ENCODE peak calls at places on chromosome 1, in six cellular contexts. One of them, this sample, is unnamed.

GRCh38 chr1:226596531-226597165 is 48.1 kb downstream of the STUM start:
- DNase-seq in nucleus accumbens: no peak
- DNase-seq in dermis blood vessel endothelial cell: no peak
- DNase-seq in EL: no peak
- DNase-seq in NCI-H1417 treated with DMSO at 0.1 percent for 48 hours: no peak
- DNase-seq in mucosa of descending colon: no peak
- DNase-seq in this sample: no peak

GRCh38 chr1:206682111-206682510 is 2.6 kb upstream of the MAPKAPK2 start:
- DNase-seq in mucosa of descending colon: no peak
- DNase-seq in dermis blood vessel endothelial cell: no peak
- DNase-seq in EL: no peak
- DNase-seq in nucleus accumbens: no peak
- DNase-seq in NCI-H1417 treated with DMSO at 0.1 percent for 48 hours: no peak
- DNase-seq in this sample: no peak

GRCh38 chr1:37660646-37661045 is 26.0 kb upstream of the RSPO1 start:
- DNase-seq in mucosa of descending colon: no peak
- DNase-seq in dermis blood vessel endothelial cell: no peak
- DNase-seq in nucleus accumbens: no peak
- DNase-seq in NCI-H1417 treated with DMSO at 0.1 percent for 48 hours: no peak
- DNase-seq in EL: no peak
- DNase-seq in this sample: no peak

GRCh38 chr1:72241397-72241796 is 40.9 kb downstream of the NEGR1 start:
- DNase-seq in EL: peak
- DNase-seq in nucleus accumbens: no peak
- DNase-seq in NCI-H1417 treated with DMSO at 0.1 percent for 48 hours: no peak
- DNase-seq in mucosa of descending colon: no peak
- DNase-seq in dermis blood vessel endothelial cell: no peak
- DNase-seq in this sample: peak

GRCh38 chr1:16236091-16236494 is 890 bp downstream of the CPLANE2 start:
- DNase-seq in EL: peak
- DNase-seq in dermis blood vessel endothelial cell: peak
- DNase-seq in mucosa of descending colon: no peak
- DNase-seq in NCI-H1417 treated with DMSO at 0.1 percent for 48 hours: no peak
- DNase-seq in nucleus accumbens: no peak
- DNase-seq in this sample: peak

GRCh38 chr1:237012789-237013383 is 8.6 kb upstream of the MT1HL1 start:
- DNase-seq in mucosa of descending colon: peak
- DNase-seq in dermis blood vessel endothelial cell: no peak
- DNase-seq in EL: peak
- DNase-seq in nucleus accumbens: peak
- DNase-seq in NCI-H1417 treated with DMSO at 0.1 percent for 48 hours: no peak
- DNase-seq in this sample: peak

GRCh38 chr1:23497777-23498439 is 13.9 kb upstream of the ASAP3 start:
- DNase-seq in dermis blood vessel endothelial cell: no peak
- DNase-seq in EL: no peak
- DNase-seq in nucleus accumbens: no peak
- DNase-seq in mucosa of descending colon: no peak
- DNase-seq in NCI-H1417 treated with DMSO at 0.1 percent for 48 hours: no peak
- DNase-seq in this sample: no peak

GRCh38 chr1:237237721-237238120 is 195.7 kb downstream of the RYR2 start:
- DNase-seq in EL: no peak
- DNase-seq in dermis blood vessel endothelial cell: no peak
- DNase-seq in nucleus accumbens: no peak
- DNase-seq in NCI-H1417 treated with DMSO at 0.1 percent for 48 hours: no peak
- DNase-seq in mucosa of descending colon: no peak
- DNase-seq in this sample: no peak

GRCh38 chr1:243254233-243254926 is 701 bp downstream of the CEP170 start:
- DNase-seq in nucleus accumbens: peak
- DNase-seq in EL: peak
- DNase-seq in dermis blood vessel endothelial cell: peak
- DNase-seq in mucosa of descending colon: peak
- DNase-seq in NCI-H1417 treated with DMSO at 0.1 percent for 48 hours: no peak
- DNase-seq in this sample: peak

GRCh38 chr1:201218409-201218808 is 27.8 kb downstream of the IGFN1 start:
- DNase-seq in mucosa of descending colon: no peak
- DNase-seq in EL: no peak
- DNase-seq in dermis blood vessel endothelial cell: no peak
- DNase-seq in NCI-H1417 treated with DMSO at 0.1 percent for 48 hours: no peak
- DNase-seq in nucleus accumbens: no peak
- DNase-seq in this sample: no peak